ENCODE peak calls at places on chromosome 5, in seven cellular contexts. D is CD8-positive, alpha-beta T cell; V is right lobe of liver; H is pancreas; Z is cardiac muscle cell; F is HCT116; E is neural progenitor cell. Y is an unnamed sample. For H3K4me1, the result is how much of the 10 kb centered on the place peaks cover.

GRCh38 chr5:115543365-115543700 is 1.2 kb downstream of the FEM1C start:
- DNase-seq in D (no peak), Z (no peak), F (no peak), H (no peak), E (peak), V (no peak), Y (peak)

GRCh38 chr5:119521232-119521631 is 68.9 kb downstream of the HSD17B4 start:
- DNase-seq in H (no peak), F (no peak), E (no peak), Z (no peak), D (no peak), V (no peak), Y (no peak)

GRCh38 chr5:43232943-43233833 is 41.2 kb downstream of the NIM1K start:
- DNase-seq in Z (no peak), F (no peak), E (no peak), H (no peak), D (no peak), V (no peak), Y (no peak)

GRCh38 chr5:170025853-170026252 is 45.6 kb upstream of the INSYN2B start:
- DNase-seq in D (no peak), E (no peak), H (no peak), F (no peak), V (no peak), Z (no peak), Y (no peak)

GRCh38 chr5:61402244-61402823 is 70.3 kb downstream of the ZSWIM6 start:
- DNase-seq in F (no peak), V (no peak), E (no peak), D (no peak), H (no peak), Z (no peak), Y (no peak)

GRCh38 chr5:92554447-92555085 is 1026.5 kb downstream of the NR2F1-AS1 start:
- DNase-seq in F (no peak), Z (no peak), H (no peak), D (no peak), E (peak), V (no peak), Y (no peak)

GRCh38 chr5:33824516-33825195 is 67.1 kb downstream of the ADAMTS12 start:
- DNase-seq in Z (no peak), H (no peak), F (no peak), V (no peak), E (no peak), D (no peak), Y (no peak)

GRCh38 chr5:82494942-82495341 is 216.8 kb upstream of the RPS23 start:
- DNase-seq in F (no peak), Z (no peak), D (no peak), V (no peak), E (no peak), H (no peak), Y (no peak)

GRCh38 chr5:159510282-159510681 is 180.0 kb upstream of the IL12B start:
- DNase-seq in F (no peak), Z (peak), H (no peak), E (peak), D (no peak), V (no peak), Y (peak)

GRCh38 chr5:150134198-150134588 is 21.5 kb downstream of the PDGFRB start:
- DNase-seq in F (no peak), E (peak), H (no peak), D (no peak), V (no peak), Z (no peak), Y (no peak)

GRCh38 chr5:76384705-76385104 is 18.4 kb upstream of the IQGAP2 start:
- DNase-seq in Z (no peak), F (no peak), V (no peak), H (no peak), D (peak), E (no peak), Y (no peak)

GRCh38 chr5:154059039-154059430 is 20.3 kb downstream of the MFAP3 start:
- DNase-seq in V (no peak), Z (no peak), F (no peak), D (no peak), E (peak), H (no peak), Y (no peak)

GRCh38 chr5:165457854-165458481 is 1952.5 kb downstream of the MAT2B start:
- DNase-seq in Z (peak), D (no peak), H (no peak), V (no peak), F (no peak), E (peak), Y (no peak)

GRCh38 chr5:132971483-132972435 is 8.3 kb upstream of the AFF4 start:
- DNase-seq in V (no peak), Z (no peak), D (no peak), E (no peak), F (no peak), H (no peak), Y (no peak)

GRCh38 chr5:134112726-134113571 is 1.5 kb upstream of the TCF7 start:
- DNase-seq in E (no peak), F (no peak), H (no peak), Z (no peak), V (no peak), D (peak), Y (no peak)

GRCh38 chr5:37662362-37662761 is 177.5 kb downstream of the GDNF start:
- DNase-seq in Z (no peak), V (no peak), F (no peak), E (no peak), D (no peak), H (no peak), Y (no peak)

GRCh38 chr5:150036513-150036912 is 36.0 kb downstream of the HMGXB3 start:
- DNase-seq in H (no peak), F (no peak), E (no peak), V (no peak), Z (no peak), D (no peak), Y (no peak)

GRCh38 chr5:157983906-157984551 is 125.1 kb upstream of the CLINT1 start:
- DNase-seq in D (no peak), H (no peak), F (no peak), E (no peak), V (no peak), Z (no peak), Y (no peak)

GRCh38 chr5:160649304-160649703 is 202.7 kb downstream of the ATP10B start:
- DNase-seq in Z (no peak), D (no peak), E (peak), V (no peak), H (no peak), F (no peak), Y (no peak)

GRCh38 chr5:126414874-126415502 is 8.2 kb upstream of the GRAMD2B start:
- DNase-seq in F (no peak), Z (peak), D (no peak), H (no peak), V (no peak), E (no peak), Y (no peak)

GRCh38 chr5:91125916-91126315 is 257.2 kb downstream of the ARRDC3 start:
- DNase-seq in F (no peak), D (no peak), V (no peak), E (no peak), Z (no peak), H (no peak), Y (no peak)

GRCh38 chr5:96113170-96113939 is 151.7 kb upstream of the ELL2 start:
- DNase-seq in E (no peak), V (peak), D (no peak), F (no peak), Z (no peak), H (peak), Y (no peak)

GRCh38 chr5:114830114-114830513 is 339.6 kb downstream of the TRIM36 start:
- DNase-seq in D (no peak), E (peak), V (no peak), Z (no peak), H (no peak), F (no peak), Y (peak)

GRCh38 chr5:170497311-170498038 is 6.3 kb upstream of the KCNIP1 start:
- DNase-seq in Z (no peak), D (no peak), E (peak), F (no peak), H (no peak), V (no peak), Y (no peak)

GRCh38 chr5:134092875-134093274 is 21.6 kb upstream of the TCF7 start:
- DNase-seq in F (no peak), D (no peak), E (no peak), V (peak), H (no peak), Z (no peak), Y (no peak)

GRCh38 chr5:97412959-97413358 is 229.9 kb upstream of the RIOK2 start:
- DNase-seq in F (no peak), V (no peak), E (no peak), D (no peak), H (no peak), Z (no peak), Y (no peak)

GRCh38 chr5:76980518-76981144 is 27.8 kb downstream of the CRHBP start:
- DNase-seq in Z (no peak), V (no peak), E (no peak), H (no peak), F (no peak), D (no peak), Y (no peak)

GRCh38 chr5:9056046-9056445 is 489.8 kb downstream of the SEMA5A start:
- DNase-seq in V (no peak), Z (no peak), E (no peak), F (no peak), H (no peak), D (no peak), Y (no peak)

GRCh38 chr5:65925094-65925600 is 1.2 kb upstream of the ERBIN start:
- DNase-seq in V (peak), Z (peak), H (peak), D (peak), E (peak), F (no peak), Y (peak)

GRCh38 chr5:124744170-124744911 is 2.1 kb downstream of the ZNF608 start:
- DNase-seq in D (no peak), V (peak), E (no peak), H (peak), Z (no peak), F (no peak), Y (peak)

GRCh38 chr5:33370135-33370472 is 70.7 kb upstream of the TARS1 start:
- DNase-seq in V (no peak), Z (no peak), E (no peak), D (no peak), H (no peak), F (peak), Y (no peak)

GRCh38 chr5:162078805-162079204 is 11.2 kb downstream of the GABRG2 start:
- DNase-seq in H (no peak), D (no peak), F (no peak), Z (no peak), V (no peak), E (no peak), Y (no peak)

GRCh38 chr5:171965740-171966139 is 40.7 kb downstream of the FBXW11 start:
- DNase-seq in H (no peak), Z (no peak), V (no peak), E (no peak), F (no peak), D (no peak), Y (no peak)

GRCh38 chr5:112915831-112916230 is 6.2 kb downstream of the REEP5 start:
- DNase-seq in E (no peak), D (no peak), F (no peak), V (no peak), H (no peak), Z (no peak), Y (no peak)

GRCh38 chr5:112918136-112918535 is 3.9 kb downstream of the REEP5 start:
- DNase-seq in F (no peak), H (no peak), D (no peak), E (no peak), Z (no peak), V (no peak), Y (no peak)

GRCh38 chr5:112917453-112918005 is 4.5 kb downstream of the REEP5 start:
- DNase-seq in F (no peak), D (no peak), H (no peak), Z (peak), E (peak), V (no peak), Y (no peak)

GRCh38 chr5:112921031-112921832 is 795 bp downstream of the REEP5 start:
- DNase-seq in F (peak), E (peak), Z (peak), V (peak), H (peak), D (peak), Y (peak)

GRCh38 chr5:112918679-112919078 is 3.3 kb downstream of the REEP5 start:
- DNase-seq in V (no peak), Z (no peak), D (no peak), H (no peak), F (no peak), E (no peak), Y (no peak)
- H3K4me1 ChIP-seq in V (under half), Z (under half), D (half or more), H (under half), F (under half), E (under half), Y (half or more)

GRCh38 chr5:143036146-143036927 is 266.2 kb downstream of the ARHGAP26 start:
- DNase-seq in Z (no peak), E (no peak), D (no peak), V (no peak), H (no peak), F (no peak), Y (no peak)
- H3K4me1 ChIP-seq in Z (under half), E (under half), D (under half), V (under half), H (under half), F (under half), Y (under half)

DNA sequence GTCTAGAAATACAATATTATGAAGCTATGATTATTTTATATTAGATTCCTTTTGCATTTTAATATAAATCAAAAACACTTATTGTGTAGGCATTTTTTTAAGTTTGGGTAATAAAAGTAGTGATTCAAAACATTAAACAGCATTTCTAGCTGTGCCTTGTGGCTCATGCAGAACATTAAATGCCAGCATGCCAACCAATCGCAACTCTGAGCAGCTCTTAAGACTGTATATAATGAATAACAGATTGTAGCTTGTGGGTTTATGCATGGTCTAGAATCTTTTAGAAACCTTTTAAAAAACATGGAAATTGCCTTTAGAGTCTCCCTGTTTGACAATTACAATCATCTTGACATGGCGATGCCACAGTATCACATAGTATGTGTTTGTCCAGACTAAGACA is 903.8 kb downstream of the EFNA5 start:
- DNase-seq in V (no peak), Z (no peak), F (no peak), E (no peak), D (no peak), H (no peak), Y (no peak)
- H3K4me1 ChIP-seq in V (under half), Z (under half), F (under half), E (under half), D (under half), H (under half), Y (under half)

GRCh38 chr5:139296198-139296597 is 2.7 kb downstream of the MATR3 start:
- DNase-seq in H (no peak), D (no peak), V (no peak), F (no peak), E (no peak), Z (no peak), Y (no peak)

GRCh38 chr5:139299477-139299876 is 5.9 kb downstream of the MATR3 start:
- DNase-seq in D (no peak), V (no peak), F (no peak), H (no peak), E (no peak), Z (no peak), Y (no peak)

GRCh38 chr5:139296862-139297326 is 3.4 kb downstream of the MATR3 start:
- DNase-seq in D (no peak), H (no peak), E (peak), F (no peak), Z (no peak), V (no peak), Y (peak)

GRCh38 chr5:139298242-139298641 is 4.7 kb downstream of the MATR3 start:
- DNase-seq in E (no peak), V (no peak), Z (no peak), F (no peak), H (no peak), D (no peak), Y (peak)

DNA sequence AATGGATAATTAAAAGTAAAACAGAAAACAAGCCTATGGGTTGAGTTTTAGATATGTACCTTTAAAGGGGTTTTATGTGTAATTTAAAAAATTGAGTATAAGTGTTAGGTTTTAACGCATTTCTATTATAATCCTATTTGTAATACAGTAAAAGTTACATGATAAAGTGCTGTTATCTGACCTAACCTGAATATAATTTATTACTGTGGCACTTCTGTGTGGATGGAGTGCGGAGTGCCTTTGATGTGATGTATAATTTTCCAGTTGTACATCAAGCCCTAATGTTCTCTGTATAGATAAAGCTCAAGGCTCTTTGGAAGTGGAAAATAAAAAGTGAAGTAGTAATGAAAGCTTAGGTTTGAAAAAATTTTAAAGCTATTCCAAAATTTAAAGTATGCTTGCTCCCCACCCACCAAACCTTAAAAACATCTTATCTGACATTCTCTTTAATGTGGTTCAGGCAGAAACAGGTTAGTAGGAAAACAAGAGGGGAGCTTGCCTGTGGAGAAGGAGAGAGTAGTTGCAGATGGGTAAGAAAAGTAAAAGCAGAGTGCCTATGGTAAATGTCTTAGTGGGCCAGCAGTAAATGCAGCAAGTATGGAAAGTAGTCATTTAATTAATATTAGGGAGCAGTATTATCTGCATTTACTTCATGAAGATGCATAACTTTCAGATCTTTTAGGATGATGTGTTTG is 4.0 kb downstream of the MATR3 start:
- DNase-seq in F (no peak), V (no peak), Z (no peak), E (no peak), H (no peak), D (no peak), Y (no peak)
- H3K4me1 ChIP-seq in F (half or more), V (under half), Z (half or more), E (under half), H (under half), D (half or more), Y (half or more)

GRCh38 chr5:68269820-68270219 is 54.3 kb downstream of the PIK3R1 start:
- DNase-seq in H (no peak), F (no peak), E (no peak), V (no peak), D (no peak), Z (no peak), Y (no peak)
- H3K4me1 ChIP-seq in H (under half), F (under half), E (under half), V (half or more), D (half or more), Z (under half), Y (half or more)

DNA sequence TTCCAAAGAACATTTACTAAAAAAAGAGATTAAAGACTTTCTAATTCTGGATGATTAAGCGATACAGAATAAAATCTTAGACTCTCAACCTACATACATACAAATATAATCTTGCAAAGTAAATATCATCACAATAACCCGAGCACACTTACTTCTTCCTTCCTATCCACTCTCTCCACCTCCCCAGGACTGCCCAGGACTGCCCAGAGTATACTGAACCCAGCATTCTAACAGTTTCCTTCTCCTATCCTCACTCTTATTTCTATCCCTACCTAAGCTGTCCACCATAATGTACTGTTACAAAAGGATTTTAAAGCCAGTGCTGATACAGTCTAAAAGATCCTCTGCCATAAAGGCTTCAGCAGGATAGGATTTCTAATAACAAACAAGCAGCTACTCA is 413.3 kb upstream of the POU5F2 start:
- DNase-seq in E (no peak), F (no peak), V (no peak), H (no peak), Z (no peak), D (no peak), Y (no peak)
- H3K4me1 ChIP-seq in E (under half), F (under half), V (under half), H (under half), Z (under half), D (under half), Y (under half)

Y was measured in spleen.